ENCODE peak calls at places on chromosomes 1 and 21, in six cellular contexts. One of them, this sample, is unnamed.

GRCh38 chr1:113834716-113835115 is 22.4 kb upstream of the RSBN1 start:
- DNase-seq in HFF-Myc: no peak
- DNase-seq in transverse colon: no peak
- DNase-seq in CD8-positive, alpha-beta T cell: no peak
- DNase-seq in fibroblast of the aortic adventitia: no peak
- DNase-seq in tibial artery: no peak
- DNase-seq in this sample: no peak

GRCh38 chr1:51313268-51313852 is 17.0 kb downstream of the TTC39A start:
- DNase-seq in HFF-Myc: no peak
- DNase-seq in transverse colon: no peak
- DNase-seq in CD8-positive, alpha-beta T cell: no peak
- DNase-seq in fibroblast of the aortic adventitia: no peak
- DNase-seq in tibial artery: no peak
- DNase-seq in this sample: no peak

GRCh38 chr1:212413902-212414327 is 771 bp downstream of the PACC1 start:
- DNase-seq in HFF-Myc: no peak
- DNase-seq in transverse colon: no peak
- DNase-seq in CD8-positive, alpha-beta T cell: no peak
- DNase-seq in fibroblast of the aortic adventitia: peak
- DNase-seq in tibial artery: no peak
- DNase-seq in this sample: peak

GRCh38 chr1:23496490-23497181 is 12.7 kb upstream of the ASAP3 start:
- DNase-seq in HFF-Myc: no peak
- DNase-seq in transverse colon: no peak
- DNase-seq in CD8-positive, alpha-beta T cell: no peak
- DNase-seq in fibroblast of the aortic adventitia: no peak
- DNase-seq in tibial artery: no peak
- DNase-seq in this sample: no peak

GRCh38 chr1:193456883-193457282 is 270.5 kb upstream of the B3GALT2 start:
- DNase-seq in HFF-Myc: no peak
- DNase-seq in transverse colon: no peak
- DNase-seq in CD8-positive, alpha-beta T cell: no peak
- DNase-seq in fibroblast of the aortic adventitia: no peak
- DNase-seq in tibial artery: no peak
- DNase-seq in this sample: no peak

GRCh38 chr1:113292660-113293626 is 97.4 kb upstream of the MAGI3 start:
- DNase-seq in HFF-Myc: no peak
- DNase-seq in transverse colon: no peak
- DNase-seq in CD8-positive, alpha-beta T cell: no peak
- DNase-seq in fibroblast of the aortic adventitia: no peak
- DNase-seq in tibial artery: no peak
- DNase-seq in this sample: no peak

GRCh38 chr1:246491551-246492053 is 15.5 kb downstream of the SMYD3 start:
- DNase-seq in HFF-Myc: no peak
- DNase-seq in transverse colon: no peak
- DNase-seq in CD8-positive, alpha-beta T cell: no peak
- DNase-seq in fibroblast of the aortic adventitia: no peak
- DNase-seq in tibial artery: no peak
- DNase-seq in this sample: no peak

GRCh38 chr21:27149034-27149433 is 182.1 kb upstream of the ADAMTS5 start:
- DNase-seq in HFF-Myc: no peak
- DNase-seq in transverse colon: no peak
- DNase-seq in CD8-positive, alpha-beta T cell: no peak
- DNase-seq in fibroblast of the aortic adventitia: peak
- DNase-seq in tibial artery: no peak
- DNase-seq in this sample: no peak

GRCh38 chr1:18155881-18156385 is 48.3 kb downstream of the IGSF21 start:
- DNase-seq in HFF-Myc: no peak
- DNase-seq in transverse colon: no peak
- DNase-seq in CD8-positive, alpha-beta T cell: no peak
- DNase-seq in fibroblast of the aortic adventitia: no peak
- DNase-seq in tibial artery: no peak
- DNase-seq in this sample: no peak

GRCh38 chr1:193634876-193635275 is 448.5 kb upstream of the B3GALT2 start:
- DNase-seq in HFF-Myc: no peak
- DNase-seq in transverse colon: no peak
- DNase-seq in CD8-positive, alpha-beta T cell: no peak
- DNase-seq in fibroblast of the aortic adventitia: no peak
- DNase-seq in tibial artery: no peak
- DNase-seq in this sample: no peak

GRCh38 chr21:45590726-45591618 is 48.7 kb upstream of the SLC19A1 start:
- DNase-seq in HFF-Myc: no peak
- DNase-seq in transverse colon: peak
- DNase-seq in CD8-positive, alpha-beta T cell: peak
- DNase-seq in fibroblast of the aortic adventitia: no peak
- DNase-seq in tibial artery: peak
- DNase-seq in this sample: no peak

GRCh38 chr1:112177314-112177713 is 187.8 kb upstream of the KCND3 start:
- DNase-seq in HFF-Myc: no peak
- DNase-seq in transverse colon: no peak
- DNase-seq in CD8-positive, alpha-beta T cell: no peak
- DNase-seq in fibroblast of the aortic adventitia: no peak
- DNase-seq in tibial artery: no peak
- DNase-seq in this sample: no peak

GRCh38 chr21:15301736-15302135 is 236.9 kb upstream of the NRIP1 start:
- DNase-seq in HFF-Myc: no peak
- DNase-seq in transverse colon: no peak
- DNase-seq in CD8-positive, alpha-beta T cell: no peak
- DNase-seq in fibroblast of the aortic adventitia: no peak
- DNase-seq in tibial artery: no peak
- DNase-seq in this sample: no peak

GRCh38 chr1:17161137-17161700 is 42.0 kb upstream of the PADI2 start:
- DNase-seq in HFF-Myc: no peak
- DNase-seq in transverse colon: no peak
- DNase-seq in CD8-positive, alpha-beta T cell: no peak
- DNase-seq in fibroblast of the aortic adventitia: no peak
- DNase-seq in tibial artery: no peak
- DNase-seq in this sample: no peak

GRCh38 chr1:94063379-94063778 is 57.6 kb downstream of the ABCA4 start:
- DNase-seq in HFF-Myc: peak
- DNase-seq in transverse colon: peak
- DNase-seq in CD8-positive, alpha-beta T cell: no peak
- DNase-seq in fibroblast of the aortic adventitia: peak
- DNase-seq in tibial artery: no peak
- DNase-seq in this sample: peak

GRCh38 chr1:100720751-100721150 is 1.2 kb downstream of the VCAM1 start:
- DNase-seq in HFF-Myc: no peak
- DNase-seq in transverse colon: no peak
- DNase-seq in CD8-positive, alpha-beta T cell: no peak
- DNase-seq in fibroblast of the aortic adventitia: no peak
- DNase-seq in tibial artery: no peak
- DNase-seq in this sample: no peak

GRCh38 chr1:223717695-223718363 is 5.5 kb downstream of the CAPN2 start:
- DNase-seq in HFF-Myc: no peak
- DNase-seq in transverse colon: no peak
- DNase-seq in CD8-positive, alpha-beta T cell: no peak
- DNase-seq in fibroblast of the aortic adventitia: no peak
- DNase-seq in tibial artery: no peak
- DNase-seq in this sample: no peak

GRCh38 chr21:42061866-42062542 is 9.1 kb upstream of the UMODL1 start:
- DNase-seq in HFF-Myc: no peak
- DNase-seq in transverse colon: peak
- DNase-seq in CD8-positive, alpha-beta T cell: peak
- DNase-seq in fibroblast of the aortic adventitia: no peak
- DNase-seq in tibial artery: no peak
- DNase-seq in this sample: no peak
- H3K4me3 ChIP-seq in HFF-Myc: no peak
- H3K4me3 ChIP-seq in transverse colon: no peak
- H3K4me3 ChIP-seq in CD8-positive, alpha-beta T cell: peak
- H3K4me3 ChIP-seq in fibroblast of the aortic adventitia: no peak
- H3K4me3 ChIP-seq in tibial artery: no peak
- H3K4me3 ChIP-seq in this sample: no peak

GRCh38 chr1:15702722-15703550 is 18.8 kb downstream of the PLEKHM2 start:
- DNase-seq in HFF-Myc: no peak
- DNase-seq in transverse colon: peak
- DNase-seq in CD8-positive, alpha-beta T cell: no peak
- DNase-seq in fibroblast of the aortic adventitia: no peak
- DNase-seq in tibial artery: no peak
- DNase-seq in this sample: peak
- TF ChIP-seq CTCF in HFF-Myc: peak
- TF ChIP-seq CTCF in transverse colon: peak
- TF ChIP-seq CTCF in CD8-positive, alpha-beta T cell: no peak
- TF ChIP-seq CTCF in fibroblast of the aortic adventitia: peak
- TF ChIP-seq CTCF in tibial artery: no peak
- TF ChIP-seq CTCF in this sample: peak

GRCh38 chr1:13731897-13732296 is 31.9 kb downstream of the PRDM2 start:
- DNase-seq in HFF-Myc: no peak
- DNase-seq in transverse colon: no peak
- DNase-seq in CD8-positive, alpha-beta T cell: no peak
- DNase-seq in fibroblast of the aortic adventitia: no peak
- DNase-seq in tibial artery: no peak
- DNase-seq in this sample: no peak

GRCh38 chr1:13730301-13730700 is 30.3 kb downstream of the PRDM2 start:
- DNase-seq in HFF-Myc: no peak
- DNase-seq in transverse colon: no peak
- DNase-seq in CD8-positive, alpha-beta T cell: no peak
- DNase-seq in fibroblast of the aortic adventitia: no peak
- DNase-seq in tibial artery: no peak
- DNase-seq in this sample: no peak

GRCh38 chr1:13733705-13734104 is 33.7 kb downstream of the PRDM2 start:
- DNase-seq in HFF-Myc: no peak
- DNase-seq in transverse colon: no peak
- DNase-seq in CD8-positive, alpha-beta T cell: no peak
- DNase-seq in fibroblast of the aortic adventitia: no peak
- DNase-seq in tibial artery: no peak
- DNase-seq in this sample: no peak

GRCh38 chr1:13732971-13733667 is 33.1 kb downstream of the PRDM2 start:
- DNase-seq in HFF-Myc: no peak
- DNase-seq in transverse colon: no peak
- DNase-seq in CD8-positive, alpha-beta T cell: no peak
- DNase-seq in fibroblast of the aortic adventitia: no peak
- DNase-seq in tibial artery: no peak
- DNase-seq in this sample: no peak

DNA sequence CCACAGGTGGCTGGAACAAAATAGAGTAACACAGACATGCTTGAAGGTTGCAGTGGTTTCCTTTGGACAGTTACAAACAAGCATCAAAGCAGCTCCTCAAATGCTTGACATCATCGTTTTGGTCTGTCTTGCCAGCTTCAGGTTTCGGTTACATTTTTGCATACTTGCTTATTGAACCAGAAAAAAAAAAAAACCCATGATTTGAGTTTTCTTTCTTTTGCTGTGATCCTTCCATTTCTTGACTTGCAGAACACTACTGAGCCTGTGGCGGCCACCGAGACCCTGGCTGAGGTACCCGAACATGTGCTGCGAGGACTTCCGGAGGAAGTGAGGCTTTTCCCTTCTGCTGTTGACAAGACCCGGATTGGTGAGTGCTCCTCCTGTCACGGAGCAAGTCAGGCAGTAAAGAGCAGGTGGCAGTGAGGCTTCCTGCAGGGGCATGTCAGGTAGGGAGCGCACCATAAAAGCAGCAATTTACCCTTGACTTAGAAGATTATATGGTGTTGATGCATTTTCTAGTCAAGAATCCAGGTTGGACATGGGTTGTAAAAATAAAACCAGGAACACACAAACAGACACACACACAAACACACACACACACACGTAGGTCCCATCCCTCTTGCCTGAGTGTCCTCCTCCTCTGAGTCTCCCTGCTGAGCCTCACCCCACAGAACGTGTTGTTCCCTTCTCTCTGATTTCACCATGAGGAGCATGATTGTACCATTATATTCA is 30.9 kb downstream of the PRDM2 start:
- DNase-seq in HFF-Myc: no peak
- DNase-seq in transverse colon: peak
- DNase-seq in CD8-positive, alpha-beta T cell: peak
- DNase-seq in fibroblast of the aortic adventitia: no peak
- DNase-seq in tibial artery: no peak
- DNase-seq in this sample: no peak
- H3K4me3 ChIP-seq in HFF-Myc: no peak
- H3K4me3 ChIP-seq in transverse colon: peak
- H3K4me3 ChIP-seq in CD8-positive, alpha-beta T cell: peak
- H3K4me3 ChIP-seq in fibroblast of the aortic adventitia: no peak
- H3K4me3 ChIP-seq in tibial artery: no peak
- H3K4me3 ChIP-seq in this sample: no peak

DNA sequence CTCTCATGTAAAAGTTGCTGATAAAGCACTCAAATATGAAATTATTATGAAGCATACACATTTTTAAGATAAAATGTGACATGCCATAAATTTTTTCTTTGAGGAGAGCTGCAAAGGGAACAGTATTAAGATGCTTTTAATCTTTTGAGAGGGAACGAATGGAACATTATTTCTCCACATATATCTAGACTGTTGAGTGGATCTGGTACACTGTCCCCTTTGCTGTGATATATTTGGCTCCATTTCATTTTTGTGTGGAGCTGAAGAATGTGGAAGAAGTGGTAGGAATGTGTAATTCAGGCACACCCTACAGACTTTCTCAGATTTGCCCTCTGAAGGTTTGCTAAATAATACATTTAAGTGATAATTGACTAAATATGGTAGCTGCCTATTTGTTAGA is 31.7 kb downstream of the PGM1 start:
- DNase-seq in HFF-Myc: no peak
- DNase-seq in transverse colon: no peak
- DNase-seq in CD8-positive, alpha-beta T cell: no peak
- DNase-seq in fibroblast of the aortic adventitia: peak
- DNase-seq in tibial artery: no peak
- DNase-seq in this sample: peak
- TF ChIP-seq CTCF in HFF-Myc: no peak
- TF ChIP-seq CTCF in transverse colon: no peak
- TF ChIP-seq CTCF in CD8-positive, alpha-beta T cell: no peak
- TF ChIP-seq CTCF in fibroblast of the aortic adventitia: peak
- TF ChIP-seq CTCF in tibial artery: peak
- TF ChIP-seq CTCF in this sample: peak

GRCh38 chr21:42086969-42087368 is 15.9 kb downstream of the UMODL1 start:
- DNase-seq in HFF-Myc: no peak
- DNase-seq in transverse colon: no peak
- DNase-seq in CD8-positive, alpha-beta T cell: no peak
- DNase-seq in fibroblast of the aortic adventitia: no peak
- DNase-seq in tibial artery: no peak
- DNase-seq in this sample: no peak
- H3K4me3 ChIP-seq in HFF-Myc: no peak
- H3K4me3 ChIP-seq in transverse colon: no peak
- H3K4me3 ChIP-seq in CD8-positive, alpha-beta T cell: no peak
- H3K4me3 ChIP-seq in fibroblast of the aortic adventitia: no peak
- H3K4me3 ChIP-seq in tibial artery: no peak
- H3K4me3 ChIP-seq in this sample: no peak

This sample was measured in fibroblast of villous mesenchyme.